ENCODE peak calls at places on chromosome 17, in ten cellular contexts. U is breast epithelium, G is suprapubic skin, K is A549, O is HCT116, M is IMR-90, S is Peyer's patch, N is spleen, V is lower leg skin, E is prostate gland. R is an unnamed sample.

GRCh38 chr17:49748791-49749190 is 15.1 kb downstream of the FAM117A start:
- DNase-seq in M (no peak), O (no peak), G (no peak), E (no peak), U (no peak), S (peak), N (no peak), K (no peak), V (no peak), R (no peak)

GRCh38 chr17:1491406-1492248 is 859 bp downstream of the MYO1C start:
- DNase-seq in U (peak), M (no peak), E (no peak), N (peak), G (no peak), O (no peak), V (peak), K (peak), S (peak), R (peak)

GRCh38 chr17:39737761-39738567 is at the start of gene GRB7:
- DNase-seq in S (no peak), U (peak), N (peak), G (no peak), E (peak), K (peak), M (no peak), V (no peak), O (peak), R (no peak)

GRCh38 chr17:77451894-77452852 is 311.4 kb downstream of the SEC14L1 start:
- DNase-seq in O (no peak), G (peak), K (no peak), U (peak), N (peak), E (peak), M (peak), S (no peak), V (peak), R (peak)

GRCh38 chr17:2736956-2737355 is 12.5 kb downstream of the CCDC92B start:
- DNase-seq in U (peak), G (no peak), K (no peak), E (no peak), S (no peak), O (no peak), N (no peak), V (no peak), M (no peak), R (no peak)

GRCh38 chr17:79887451-79887991 is 48.3 kb upstream of the CBX4 start:
- DNase-seq in K (no peak), M (no peak), O (no peak), E (no peak), S (no peak), U (no peak), V (no peak), N (peak), G (no peak), R (no peak)

GRCh38 chr17:50547736-50548083 is 736 bp downstream of the SPATA20 start:
- DNase-seq in M (no peak), E (no peak), U (no peak), S (no peak), V (peak), G (no peak), N (no peak), O (no peak), K (no peak), R (no peak)

GRCh38 chr17:51706098-51706497 is 445.8 kb downstream of the UTP18 start:
- DNase-seq in N (no peak), U (no peak), S (no peak), V (no peak), E (no peak), M (no peak), G (no peak), O (no peak), K (no peak), R (no peak)

GRCh38 chr17:66426397-66427033 is 124.1 kb downstream of the PRKCA start:
- DNase-seq in M (peak), E (no peak), U (no peak), N (no peak), O (peak), K (no peak), S (no peak), G (no peak), V (no peak), R (peak)

GRCh38 chr17:75876938-75877751 is 1.2 kb downstream of the TRIM47 start:
- DNase-seq in U (peak), V (peak), K (peak), O (peak), G (peak), E (peak), N (peak), S (peak), M (peak), R (no peak)

GRCh38 chr17:58568050-58568830 is 53.8 kb upstream of the MTMR4 start:
- DNase-seq in V (no peak), N (no peak), O (no peak), E (no peak), S (no peak), G (no peak), U (no peak), M (no peak), K (no peak), R (no peak)

GRCh38 chr17:63442549-63443035 is 3.5 kb downstream of the CYB561 start:
- DNase-seq in O (no peak), G (no peak), U (no peak), M (no peak), N (no peak), E (no peak), V (no peak), S (no peak), K (no peak), R (no peak)

GRCh38 chr17:3754458-3755334 is 31.0 kb downstream of the HASPIN start:
- DNase-seq in O (peak), E (peak), G (peak), M (no peak), S (peak), U (peak), N (peak), V (peak), K (no peak), R (peak)

GRCh38 chr17:22492331-22492730 is 800.0 kb downstream of the KCNJ18 start:
- DNase-seq in M (no peak), V (no peak), U (no peak), S (no peak), K (no peak), O (no peak), G (no peak), E (no peak), N (no peak), R (no peak)

GRCh38 chr17:21215935-21216334 is 2.0 kb upstream of the TMEM11 start:
- DNase-seq in S (no peak), V (no peak), G (no peak), M (no peak), K (no peak), E (no peak), U (no peak), O (no peak), N (no peak), R (peak)

GRCh38 chr17:62751350-62751691 is 56.8 kb downstream of the MARCHF10 start:
- DNase-seq in O (no peak), K (no peak), S (no peak), E (no peak), U (no peak), G (no peak), N (no peak), V (no peak), M (peak), R (no peak)

GRCh38 chr17:81537856-81538555 is 9.8 kb downstream of the FSCN2 start:
- DNase-seq in G (no peak), K (no peak), E (no peak), U (no peak), M (no peak), S (no peak), N (no peak), O (no peak), V (no peak), R (no peak)

GRCh38 chr17:9644910-9645751 is at the start of gene USP43:
- DNase-seq in M (no peak), G (peak), K (peak), E (peak), V (peak), S (no peak), O (peak), U (peak), N (no peak), R (peak)

GRCh38 chr17:65664296-65664695 is 102.8 kb upstream of the AXIN2 start:
- DNase-seq in U (no peak), K (no peak), G (no peak), N (no peak), E (no peak), M (peak), O (no peak), V (no peak), S (no peak), R (no peak)

GRCh38 chr17:63697341-63698286 is 2.3 kb downstream of the LIMD2 start:
- DNase-seq in E (no peak), N (peak), V (peak), K (peak), U (no peak), G (no peak), M (no peak), S (peak), O (peak), R (peak)

GRCh38 chr17:54085934-54086333 is 263.2 kb downstream of the KIF2B start:
- DNase-seq in E (no peak), U (no peak), S (no peak), G (no peak), O (no peak), K (no peak), V (no peak), M (no peak), N (no peak), R (no peak)

GRCh38 chr17:33778505-33779398 is 476.3 kb upstream of the CCL2 start:
- DNase-seq in S (no peak), V (no peak), E (peak), M (peak), U (peak), O (peak), G (no peak), K (peak), N (no peak), R (peak)

GRCh38 chr17:17027442-17028058 is 14.7 kb upstream of the MPRIP start:
- DNase-seq in V (no peak), K (no peak), O (no peak), G (no peak), N (no peak), E (no peak), M (no peak), S (no peak), U (no peak), R (no peak)

GRCh38 chr17:40251576-40251975 is 32.5 kb downstream of the WIPF2 start:
- DNase-seq in N (no peak), E (peak), S (no peak), K (peak), U (no peak), O (peak), V (peak), G (peak), M (peak), R (no peak)

GRCh38 chr17:48259710-48260291 is 152.2 kb downstream of the SNX11 start:
- DNase-seq in U (no peak), O (no peak), V (no peak), G (no peak), K (peak), E (no peak), M (peak), N (no peak), S (no peak), R (peak)

GRCh38 chr17:78550464-78550863 is 26.7 kb downstream of the DNAH17 start:
- DNase-seq in E (no peak), N (no peak), V (no peak), K (no peak), G (no peak), S (no peak), U (no peak), O (no peak), M (no peak), R (no peak)

GRCh38 chr17:41013181-41013580 is 4.3 kb upstream of the KRTAP3-1 start:
- DNase-seq in O (no peak), G (no peak), M (no peak), K (no peak), N (no peak), S (no peak), E (no peak), V (no peak), U (no peak), R (no peak)

GRCh38 chr17:17502741-17503565 is 6.8 kb upstream of the RASD1 start:
- DNase-seq in V (no peak), M (no peak), U (no peak), N (peak), S (no peak), O (no peak), K (no peak), E (no peak), G (no peak), R (no peak)

GRCh38 chr17:2282297-2282873 is 21.2 kb downstream of the SMG6 start:
- DNase-seq in M (peak), G (no peak), V (no peak), E (no peak), K (peak), S (no peak), O (peak), U (no peak), N (no peak), R (peak)

GRCh38 chr17:30378797-30379302 is at the start of gene CPD:
- DNase-seq in K (peak), O (peak), S (peak), E (peak), U (peak), M (peak), V (peak), G (peak), N (peak), R (peak)
- TF ChIP-seq POLR2A in K (peak), O (peak), S (peak), E (peak), U (peak), M (peak), V (no peak), G (peak), N (no peak), R (peak)

DNA sequence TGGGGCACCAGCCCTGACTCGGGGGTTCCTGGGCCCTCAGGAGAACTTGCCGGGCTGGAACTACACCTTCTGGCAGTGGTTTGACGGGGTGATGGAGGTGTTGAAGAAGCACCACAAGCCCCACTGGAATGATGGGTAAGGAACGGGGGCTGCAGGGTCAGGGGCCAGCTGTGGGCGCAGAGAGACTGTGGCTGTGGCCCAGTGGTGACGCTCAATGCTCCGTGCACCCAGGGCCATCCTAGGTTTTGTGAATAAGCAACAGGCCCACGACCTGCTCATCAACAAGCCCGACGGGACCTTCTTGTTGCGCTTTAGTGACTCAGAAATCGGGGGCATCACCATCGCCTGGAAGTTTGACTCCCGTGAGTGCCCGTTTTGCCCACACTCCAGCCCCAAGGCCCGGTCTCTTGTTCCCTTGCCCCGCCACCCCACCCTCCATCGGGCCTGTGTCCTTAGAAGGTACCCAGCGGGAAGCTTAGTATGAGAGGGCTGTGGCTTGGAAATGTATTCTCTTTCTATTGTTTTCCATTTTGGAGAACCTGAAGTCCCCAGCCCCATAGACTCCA is 19.1 kb downstream of the STAT5A start:
- DNase-seq in E (no peak), N (no peak), G (no peak), K (no peak), O (no peak), M (no peak), U (no peak), S (no peak), V (no peak), R (no peak)
- TF ChIP-seq POLR2A in E (no peak), N (no peak), G (no peak), K (no peak), O (no peak), M (no peak), U (no peak), S (no peak), V (no peak), R (no peak)

GRCh38 chr17:32484041-32484461 is 2.7 kb upstream of the CDK5R1 start:
- DNase-seq in S (no peak), V (no peak), U (no peak), O (no peak), N (peak), G (peak), K (no peak), M (no peak), E (no peak), R (no peak)

GRCh38 chr17:32482568-32483320 is 4.0 kb upstream of the CDK5R1 start:
- DNase-seq in K (no peak), G (no peak), V (no peak), E (no peak), N (peak), U (no peak), M (peak), S (no peak), O (no peak), R (no peak)

GRCh38 chr17:32485261-32485955 is 1.4 kb upstream of the CDK5R1 start:
- DNase-seq in N (peak), U (no peak), M (no peak), S (no peak), K (no peak), G (no peak), E (no peak), O (no peak), V (no peak), R (no peak)

GRCh38 chr17:32484628-32485027 is 2.2 kb upstream of the CDK5R1 start:
- DNase-seq in U (no peak), N (peak), O (no peak), E (no peak), V (no peak), K (no peak), M (no peak), S (no peak), G (no peak), R (no peak)

DNA sequence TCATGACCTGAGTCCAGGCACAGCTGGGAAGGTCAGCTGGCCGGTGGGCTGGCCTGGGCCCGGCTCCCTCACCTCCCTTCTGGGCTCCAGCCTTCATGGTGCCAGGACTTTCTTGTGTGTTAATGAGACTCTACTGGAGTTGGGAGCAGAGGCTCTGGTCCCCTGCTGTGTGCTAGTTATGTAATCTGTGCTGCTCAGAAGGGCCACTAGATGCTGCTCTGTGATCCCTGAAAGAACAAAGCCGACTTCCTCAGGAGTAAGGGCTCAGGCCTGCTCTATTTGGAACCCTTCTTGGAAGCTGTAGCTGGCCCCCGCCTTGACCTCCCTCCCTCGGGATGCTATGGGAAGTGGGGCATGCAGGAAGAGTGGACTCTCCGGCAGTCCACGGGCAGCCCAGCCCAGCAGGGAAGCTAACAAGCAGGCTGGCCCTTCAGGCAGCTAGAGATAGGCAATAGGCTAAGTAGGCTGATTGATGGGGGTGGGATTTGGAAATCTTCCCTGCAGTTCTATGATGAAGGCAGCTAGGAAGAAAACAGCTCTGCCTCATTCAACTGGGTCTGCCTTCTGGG is 3.3 kb upstream of the CDK5R1 start:
- DNase-seq in G (peak), N (peak), K (peak), M (peak), O (no peak), S (no peak), V (no peak), E (peak), U (peak), R (peak)
- TF ChIP-seq POLR2A in G (no peak), N (no peak), K (no peak), M (no peak), O (no peak), S (no peak), V (no peak), E (no peak), U (no peak), R (no peak)

DNA sequence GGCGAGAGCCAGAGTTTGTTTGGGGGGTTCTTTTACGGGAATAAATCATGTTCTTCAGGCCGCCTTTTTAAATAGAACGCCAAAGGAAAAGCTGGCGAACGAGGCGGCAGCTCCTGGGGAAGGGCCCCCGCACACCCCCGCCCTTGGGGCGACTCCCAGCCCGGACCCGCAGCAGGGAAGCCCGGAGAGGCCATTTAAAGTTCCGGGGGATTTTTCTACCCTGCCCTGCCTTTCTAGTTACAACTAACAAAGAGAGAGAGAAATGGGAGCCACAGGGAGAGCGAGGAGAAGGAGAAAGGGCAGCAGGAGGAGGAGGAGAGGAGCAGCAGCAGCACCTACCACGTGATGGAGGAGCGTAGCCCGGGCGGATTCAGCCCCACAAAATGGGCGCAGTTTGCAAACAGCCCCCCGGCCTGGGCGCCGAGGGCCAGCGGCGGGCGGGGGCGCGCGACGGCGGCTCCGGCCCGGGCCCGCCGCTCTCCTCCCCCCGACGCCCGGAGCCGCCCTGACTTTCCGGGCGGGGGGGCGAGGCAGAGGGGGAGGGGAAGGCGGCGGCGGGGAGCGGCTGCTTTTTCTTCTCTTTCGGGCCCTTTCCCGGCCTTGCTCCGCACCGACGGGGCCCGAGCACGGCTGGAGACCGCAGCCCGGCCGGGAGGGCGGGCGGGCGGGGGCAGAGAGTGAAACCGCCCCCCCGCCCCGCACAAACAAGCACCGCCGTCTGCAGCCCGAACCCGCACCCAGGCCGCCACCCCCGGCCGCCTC is 564 bp downstream of the KANSL1 start:
- DNase-seq in E (peak), N (peak), U (peak), M (peak), O (no peak), V (peak), K (peak), S (peak), G (peak), R (peak)
- TF ChIP-seq POLR2A in E (peak), N (no peak), U (no peak), M (peak), O (peak), V (no peak), K (peak), S (no peak), G (no peak), R (no peak)